ENCODE peak calls at places on chromosomes 11 and 22, in eight cellular contexts. One of them, this sample, is unnamed.

GRCh38 chr11:93849751-93850584 is 450 bp downstream of the VSTM5 start:
- ATAC-seq in Panc1: peak; percentile 80
- ATAC-seq in lower lobe of right lung: peak; percentile 76
- ATAC-seq in naive thymus-derived CD8-positive, alpha-beta T cell: no peak
- ATAC-seq in CD4-positive, alpha-beta T cell: no peak
- ATAC-seq in activated CD8-positive, alpha-beta memory T cell treated with anti-CD3 and anti-CD28 coated beads, Interleukin-2, amount 10 ng/mL, durations not matched to agents 7 days and 5 days: no peak
- ATAC-seq in stimulated activated naive CD8-positive, alpha-beta T cell treated with anti-CD3 and anti-CD28 coated beads, Interleukin-15, amount 100 ng/mL, for 72 hours: peak; percentile 62
- ATAC-seq in CD8-positive, alpha-beta T cell: no peak
- ATAC-seq in this sample: peak; percentile 67

GRCh38 chr11:17333799-17334586 is 17.6 kb upstream of the NCR3LG1 start:
- ATAC-seq in Panc1: no peak
- ATAC-seq in lower lobe of right lung: no peak
- ATAC-seq in naive thymus-derived CD8-positive, alpha-beta T cell: peak; percentile 98
- ATAC-seq in CD4-positive, alpha-beta T cell: peak; percentile 80
- ATAC-seq in activated CD8-positive, alpha-beta memory T cell treated with anti-CD3 and anti-CD28 coated beads, Interleukin-2, amount 10 ng/mL, durations not matched to agents 7 days and 5 days: no peak
- ATAC-seq in stimulated activated naive CD8-positive, alpha-beta T cell treated with anti-CD3 and anti-CD28 coated beads, Interleukin-15, amount 100 ng/mL, for 72 hours: no peak
- ATAC-seq in CD8-positive, alpha-beta T cell: peak; percentile 95
- ATAC-seq in this sample: no peak

GRCh38 chr11:42161886-42162285 is 702.4 kb upstream of the LRRC4C start:
- ATAC-seq in Panc1: no peak
- ATAC-seq in lower lobe of right lung: no peak
- ATAC-seq in naive thymus-derived CD8-positive, alpha-beta T cell: no peak
- ATAC-seq in CD4-positive, alpha-beta T cell: no peak
- ATAC-seq in activated CD8-positive, alpha-beta memory T cell treated with anti-CD3 and anti-CD28 coated beads, Interleukin-2, amount 10 ng/mL, durations not matched to agents 7 days and 5 days: no peak
- ATAC-seq in stimulated activated naive CD8-positive, alpha-beta T cell treated with anti-CD3 and anti-CD28 coated beads, Interleukin-15, amount 100 ng/mL, for 72 hours: no peak
- ATAC-seq in CD8-positive, alpha-beta T cell: no peak
- ATAC-seq in this sample: no peak

GRCh38 chr22:36258750-36259619 is 6.1 kb downstream of the APOL1 start:
- ATAC-seq in Panc1: no peak
- ATAC-seq in lower lobe of right lung: peak; percentile 64
- ATAC-seq in naive thymus-derived CD8-positive, alpha-beta T cell: peak; percentile 54
- ATAC-seq in CD4-positive, alpha-beta T cell: peak; percentile 43
- ATAC-seq in activated CD8-positive, alpha-beta memory T cell treated with anti-CD3 and anti-CD28 coated beads, Interleukin-2, amount 10 ng/mL, durations not matched to agents 7 days and 5 days: peak; percentile 56
- ATAC-seq in stimulated activated naive CD8-positive, alpha-beta T cell treated with anti-CD3 and anti-CD28 coated beads, Interleukin-15, amount 100 ng/mL, for 72 hours: peak; percentile 95
- ATAC-seq in CD8-positive, alpha-beta T cell: peak; percentile 26
- ATAC-seq in this sample: no peak

GRCh38 chr11:130905512-130905911 is 10.8 kb downstream of the SNX19 start:
- ATAC-seq in Panc1: no peak
- ATAC-seq in lower lobe of right lung: no peak
- ATAC-seq in naive thymus-derived CD8-positive, alpha-beta T cell: no peak
- ATAC-seq in CD4-positive, alpha-beta T cell: no peak
- ATAC-seq in activated CD8-positive, alpha-beta memory T cell treated with anti-CD3 and anti-CD28 coated beads, Interleukin-2, amount 10 ng/mL, durations not matched to agents 7 days and 5 days: no peak
- ATAC-seq in stimulated activated naive CD8-positive, alpha-beta T cell treated with anti-CD3 and anti-CD28 coated beads, Interleukin-15, amount 100 ng/mL, for 72 hours: no peak
- ATAC-seq in CD8-positive, alpha-beta T cell: no peak
- ATAC-seq in this sample: no peak

GRCh38 chr22:18070556-18071306 is 7.1 kb upstream of the PEX26 start:
- ATAC-seq in Panc1: no peak
- ATAC-seq in lower lobe of right lung: no peak
- ATAC-seq in naive thymus-derived CD8-positive, alpha-beta T cell: no peak
- ATAC-seq in CD4-positive, alpha-beta T cell: no peak
- ATAC-seq in activated CD8-positive, alpha-beta memory T cell treated with anti-CD3 and anti-CD28 coated beads, Interleukin-2, amount 10 ng/mL, durations not matched to agents 7 days and 5 days: no peak
- ATAC-seq in stimulated activated naive CD8-positive, alpha-beta T cell treated with anti-CD3 and anti-CD28 coated beads, Interleukin-15, amount 100 ng/mL, for 72 hours: no peak
- ATAC-seq in CD8-positive, alpha-beta T cell: no peak
- ATAC-seq in this sample: peak; percentile 89

GRCh38 chr11:74085542-74085892 is 76.6 kb upstream of the UCP3 start:
- ATAC-seq in Panc1: no peak
- ATAC-seq in lower lobe of right lung: no peak
- ATAC-seq in naive thymus-derived CD8-positive, alpha-beta T cell: no peak
- ATAC-seq in CD4-positive, alpha-beta T cell: no peak
- ATAC-seq in activated CD8-positive, alpha-beta memory T cell treated with anti-CD3 and anti-CD28 coated beads, Interleukin-2, amount 10 ng/mL, durations not matched to agents 7 days and 5 days: no peak
- ATAC-seq in stimulated activated naive CD8-positive, alpha-beta T cell treated with anti-CD3 and anti-CD28 coated beads, Interleukin-15, amount 100 ng/mL, for 72 hours: no peak
- ATAC-seq in CD8-positive, alpha-beta T cell: no peak
- ATAC-seq in this sample: no peak

GRCh38 chr11:124757320-124757719 is 4.8 kb downstream of the ESAM start:
- ATAC-seq in Panc1: no peak
- ATAC-seq in lower lobe of right lung: no peak
- ATAC-seq in naive thymus-derived CD8-positive, alpha-beta T cell: no peak
- ATAC-seq in CD4-positive, alpha-beta T cell: no peak
- ATAC-seq in activated CD8-positive, alpha-beta memory T cell treated with anti-CD3 and anti-CD28 coated beads, Interleukin-2, amount 10 ng/mL, durations not matched to agents 7 days and 5 days: no peak
- ATAC-seq in stimulated activated naive CD8-positive, alpha-beta T cell treated with anti-CD3 and anti-CD28 coated beads, Interleukin-15, amount 100 ng/mL, for 72 hours: no peak
- ATAC-seq in CD8-positive, alpha-beta T cell: no peak
- ATAC-seq in this sample: no peak

GRCh38 chr11:856397-856796 is 13.7 kb downstream of the TSPAN4 start:
- ATAC-seq in Panc1: no peak
- ATAC-seq in lower lobe of right lung: no peak
- ATAC-seq in naive thymus-derived CD8-positive, alpha-beta T cell: no peak
- ATAC-seq in CD4-positive, alpha-beta T cell: no peak
- ATAC-seq in activated CD8-positive, alpha-beta memory T cell treated with anti-CD3 and anti-CD28 coated beads, Interleukin-2, amount 10 ng/mL, durations not matched to agents 7 days and 5 days: no peak
- ATAC-seq in stimulated activated naive CD8-positive, alpha-beta T cell treated with anti-CD3 and anti-CD28 coated beads, Interleukin-15, amount 100 ng/mL, for 72 hours: no peak
- ATAC-seq in CD8-positive, alpha-beta T cell: no peak
- ATAC-seq in this sample: no peak

GRCh38 chr11:94656968-94657367 is 89.8 kb downstream of the PIWIL4 start:
- ATAC-seq in Panc1: no peak
- ATAC-seq in lower lobe of right lung: peak; percentile 7
- ATAC-seq in naive thymus-derived CD8-positive, alpha-beta T cell: no peak
- ATAC-seq in CD4-positive, alpha-beta T cell: no peak
- ATAC-seq in activated CD8-positive, alpha-beta memory T cell treated with anti-CD3 and anti-CD28 coated beads, Interleukin-2, amount 10 ng/mL, durations not matched to agents 7 days and 5 days: no peak
- ATAC-seq in stimulated activated naive CD8-positive, alpha-beta T cell treated with anti-CD3 and anti-CD28 coated beads, Interleukin-15, amount 100 ng/mL, for 72 hours: no peak
- ATAC-seq in CD8-positive, alpha-beta T cell: no peak
- ATAC-seq in this sample: no peak

GRCh38 chr11:68439355-68440065 is 21.0 kb upstream of the PPP6R3 start:
- ATAC-seq in Panc1: no peak
- ATAC-seq in lower lobe of right lung: peak; percentile 16
- ATAC-seq in naive thymus-derived CD8-positive, alpha-beta T cell: no peak
- ATAC-seq in CD4-positive, alpha-beta T cell: no peak
- ATAC-seq in activated CD8-positive, alpha-beta memory T cell treated with anti-CD3 and anti-CD28 coated beads, Interleukin-2, amount 10 ng/mL, durations not matched to agents 7 days and 5 days: no peak
- ATAC-seq in stimulated activated naive CD8-positive, alpha-beta T cell treated with anti-CD3 and anti-CD28 coated beads, Interleukin-15, amount 100 ng/mL, for 72 hours: no peak
- ATAC-seq in CD8-positive, alpha-beta T cell: no peak
- ATAC-seq in this sample: no peak

GRCh38 chr11:12693075-12693473 is 18.9 kb downstream of the TEAD1 start:
- ATAC-seq in Panc1: peak; percentile 29
- ATAC-seq in lower lobe of right lung: no peak
- ATAC-seq in naive thymus-derived CD8-positive, alpha-beta T cell: no peak
- ATAC-seq in CD4-positive, alpha-beta T cell: no peak
- ATAC-seq in activated CD8-positive, alpha-beta memory T cell treated with anti-CD3 and anti-CD28 coated beads, Interleukin-2, amount 10 ng/mL, durations not matched to agents 7 days and 5 days: no peak
- ATAC-seq in stimulated activated naive CD8-positive, alpha-beta T cell treated with anti-CD3 and anti-CD28 coated beads, Interleukin-15, amount 100 ng/mL, for 72 hours: no peak
- ATAC-seq in CD8-positive, alpha-beta T cell: no peak
- ATAC-seq in this sample: no peak

GRCh38 chr22:38967451-38968450 is 10.3 kb downstream of the APOBEC3A start:
- ATAC-seq in Panc1: no peak
- ATAC-seq in lower lobe of right lung: peak; percentile 73
- ATAC-seq in naive thymus-derived CD8-positive, alpha-beta T cell: no peak
- ATAC-seq in CD4-positive, alpha-beta T cell: no peak
- ATAC-seq in activated CD8-positive, alpha-beta memory T cell treated with anti-CD3 and anti-CD28 coated beads, Interleukin-2, amount 10 ng/mL, durations not matched to agents 7 days and 5 days: peak; percentile 25
- ATAC-seq in stimulated activated naive CD8-positive, alpha-beta T cell treated with anti-CD3 and anti-CD28 coated beads, Interleukin-15, amount 100 ng/mL, for 72 hours: no peak
- ATAC-seq in CD8-positive, alpha-beta T cell: no peak
- ATAC-seq in this sample: no peak

GRCh38 chr22:17512960-17513359 is 50.3 kb upstream of the SLC25A18 start:
- ATAC-seq in Panc1: no peak
- ATAC-seq in lower lobe of right lung: no peak
- ATAC-seq in naive thymus-derived CD8-positive, alpha-beta T cell: no peak
- ATAC-seq in CD4-positive, alpha-beta T cell: no peak
- ATAC-seq in activated CD8-positive, alpha-beta memory T cell treated with anti-CD3 and anti-CD28 coated beads, Interleukin-2, amount 10 ng/mL, durations not matched to agents 7 days and 5 days: no peak
- ATAC-seq in stimulated activated naive CD8-positive, alpha-beta T cell treated with anti-CD3 and anti-CD28 coated beads, Interleukin-15, amount 100 ng/mL, for 72 hours: no peak
- ATAC-seq in CD8-positive, alpha-beta T cell: no peak
- ATAC-seq in this sample: no peak

GRCh38 chr11:26761382-26761781 is 39.5 kb upstream of the SLC5A12 start:
- ATAC-seq in Panc1: no peak
- ATAC-seq in lower lobe of right lung: no peak
- ATAC-seq in naive thymus-derived CD8-positive, alpha-beta T cell: no peak
- ATAC-seq in CD4-positive, alpha-beta T cell: no peak
- ATAC-seq in activated CD8-positive, alpha-beta memory T cell treated with anti-CD3 and anti-CD28 coated beads, Interleukin-2, amount 10 ng/mL, durations not matched to agents 7 days and 5 days: no peak
- ATAC-seq in stimulated activated naive CD8-positive, alpha-beta T cell treated with anti-CD3 and anti-CD28 coated beads, Interleukin-15, amount 100 ng/mL, for 72 hours: no peak
- ATAC-seq in CD8-positive, alpha-beta T cell: no peak
- ATAC-seq in this sample: peak; percentile 88

GRCh38 chr22:42912049-42912448 is 55.0 kb upstream of the ARFGAP3 start:
- ATAC-seq in Panc1: no peak
- ATAC-seq in lower lobe of right lung: no peak
- ATAC-seq in naive thymus-derived CD8-positive, alpha-beta T cell: no peak
- ATAC-seq in CD4-positive, alpha-beta T cell: no peak
- ATAC-seq in activated CD8-positive, alpha-beta memory T cell treated with anti-CD3 and anti-CD28 coated beads, Interleukin-2, amount 10 ng/mL, durations not matched to agents 7 days and 5 days: no peak
- ATAC-seq in stimulated activated naive CD8-positive, alpha-beta T cell treated with anti-CD3 and anti-CD28 coated beads, Interleukin-15, amount 100 ng/mL, for 72 hours: no peak
- ATAC-seq in CD8-positive, alpha-beta T cell: no peak
- ATAC-seq in this sample: no peak

GRCh38 chr11:105811242-105811641 is 201.4 kb downstream of the GRIA4 start:
- ATAC-seq in Panc1: no peak
- ATAC-seq in lower lobe of right lung: no peak
- ATAC-seq in naive thymus-derived CD8-positive, alpha-beta T cell: no peak
- ATAC-seq in CD4-positive, alpha-beta T cell: no peak
- ATAC-seq in activated CD8-positive, alpha-beta memory T cell treated with anti-CD3 and anti-CD28 coated beads, Interleukin-2, amount 10 ng/mL, durations not matched to agents 7 days and 5 days: no peak
- ATAC-seq in stimulated activated naive CD8-positive, alpha-beta T cell treated with anti-CD3 and anti-CD28 coated beads, Interleukin-15, amount 100 ng/mL, for 72 hours: no peak
- ATAC-seq in CD8-positive, alpha-beta T cell: no peak
- ATAC-seq in this sample: no peak

GRCh38 chr11:23723861-23724260 is 773.0 kb upstream of the LUZP2 start:
- ATAC-seq in Panc1: no peak
- ATAC-seq in lower lobe of right lung: no peak
- ATAC-seq in naive thymus-derived CD8-positive, alpha-beta T cell: no peak
- ATAC-seq in CD4-positive, alpha-beta T cell: no peak
- ATAC-seq in activated CD8-positive, alpha-beta memory T cell treated with anti-CD3 and anti-CD28 coated beads, Interleukin-2, amount 10 ng/mL, durations not matched to agents 7 days and 5 days: no peak
- ATAC-seq in stimulated activated naive CD8-positive, alpha-beta T cell treated with anti-CD3 and anti-CD28 coated beads, Interleukin-15, amount 100 ng/mL, for 72 hours: no peak
- ATAC-seq in CD8-positive, alpha-beta T cell: no peak
- ATAC-seq in this sample: no peak

GRCh38 chr11:10696797-10697620 is 3.5 kb upstream of the IRAG1 start:
- ATAC-seq in Panc1: no peak
- ATAC-seq in lower lobe of right lung: no peak
- ATAC-seq in naive thymus-derived CD8-positive, alpha-beta T cell: no peak
- ATAC-seq in CD4-positive, alpha-beta T cell: no peak
- ATAC-seq in activated CD8-positive, alpha-beta memory T cell treated with anti-CD3 and anti-CD28 coated beads, Interleukin-2, amount 10 ng/mL, durations not matched to agents 7 days and 5 days: no peak
- ATAC-seq in stimulated activated naive CD8-positive, alpha-beta T cell treated with anti-CD3 and anti-CD28 coated beads, Interleukin-15, amount 100 ng/mL, for 72 hours: no peak
- ATAC-seq in CD8-positive, alpha-beta T cell: no peak
- ATAC-seq in this sample: no peak

GRCh38 chr11:118060879-118061278 is 16.0 kb upstream of the TMPRSS4 start:
- ATAC-seq in Panc1: no peak
- ATAC-seq in lower lobe of right lung: no peak
- ATAC-seq in naive thymus-derived CD8-positive, alpha-beta T cell: no peak
- ATAC-seq in CD4-positive, alpha-beta T cell: no peak
- ATAC-seq in activated CD8-positive, alpha-beta memory T cell treated with anti-CD3 and anti-CD28 coated beads, Interleukin-2, amount 10 ng/mL, durations not matched to agents 7 days and 5 days: peak; percentile 36
- ATAC-seq in stimulated activated naive CD8-positive, alpha-beta T cell treated with anti-CD3 and anti-CD28 coated beads, Interleukin-15, amount 100 ng/mL, for 72 hours: no peak
- ATAC-seq in CD8-positive, alpha-beta T cell: no peak
- ATAC-seq in this sample: peak; percentile 57

GRCh38 chr22:22865311-22866072 is 22.1 kb upstream of the IGLL5 start:
- ATAC-seq in Panc1: no peak
- ATAC-seq in lower lobe of right lung: no peak
- ATAC-seq in naive thymus-derived CD8-positive, alpha-beta T cell: peak; percentile 91
- ATAC-seq in CD4-positive, alpha-beta T cell: peak; percentile 86
- ATAC-seq in activated CD8-positive, alpha-beta memory T cell treated with anti-CD3 and anti-CD28 coated beads, Interleukin-2, amount 10 ng/mL, durations not matched to agents 7 days and 5 days: peak; percentile 81
- ATAC-seq in stimulated activated naive CD8-positive, alpha-beta T cell treated with anti-CD3 and anti-CD28 coated beads, Interleukin-15, amount 100 ng/mL, for 72 hours: peak; percentile 87
- ATAC-seq in CD8-positive, alpha-beta T cell: peak; percentile 73
- ATAC-seq in this sample: no peak

GRCh38 chr11:35792148-35792845 is 129.7 kb downstream of the TRIM44 start:
- ATAC-seq in Panc1: no peak
- ATAC-seq in lower lobe of right lung: no peak
- ATAC-seq in naive thymus-derived CD8-positive, alpha-beta T cell: no peak
- ATAC-seq in CD4-positive, alpha-beta T cell: no peak
- ATAC-seq in activated CD8-positive, alpha-beta memory T cell treated with anti-CD3 and anti-CD28 coated beads, Interleukin-2, amount 10 ng/mL, durations not matched to agents 7 days and 5 days: no peak
- ATAC-seq in stimulated activated naive CD8-positive, alpha-beta T cell treated with anti-CD3 and anti-CD28 coated beads, Interleukin-15, amount 100 ng/mL, for 72 hours: no peak
- ATAC-seq in CD8-positive, alpha-beta T cell: no peak
- ATAC-seq in this sample: no peak

GRCh38 chr11:92136792-92137191 is 87.8 kb upstream of the FAT3 start:
- ATAC-seq in Panc1: no peak
- ATAC-seq in lower lobe of right lung: no peak
- ATAC-seq in naive thymus-derived CD8-positive, alpha-beta T cell: no peak
- ATAC-seq in CD4-positive, alpha-beta T cell: no peak
- ATAC-seq in activated CD8-positive, alpha-beta memory T cell treated with anti-CD3 and anti-CD28 coated beads, Interleukin-2, amount 10 ng/mL, durations not matched to agents 7 days and 5 days: no peak
- ATAC-seq in stimulated activated naive CD8-positive, alpha-beta T cell treated with anti-CD3 and anti-CD28 coated beads, Interleukin-15, amount 100 ng/mL, for 72 hours: no peak
- ATAC-seq in CD8-positive, alpha-beta T cell: no peak
- ATAC-seq in this sample: no peak

GRCh38 chr11:8720868-8721739 is 38.5 kb downstream of the RPL27A start:
- ATAC-seq in Panc1: no peak
- ATAC-seq in lower lobe of right lung: peak; percentile 74
- ATAC-seq in naive thymus-derived CD8-positive, alpha-beta T cell: no peak
- ATAC-seq in CD4-positive, alpha-beta T cell: no peak
- ATAC-seq in activated CD8-positive, alpha-beta memory T cell treated with anti-CD3 and anti-CD28 coated beads, Interleukin-2, amount 10 ng/mL, durations not matched to agents 7 days and 5 days: no peak
- ATAC-seq in stimulated activated naive CD8-positive, alpha-beta T cell treated with anti-CD3 and anti-CD28 coated beads, Interleukin-15, amount 100 ng/mL, for 72 hours: no peak
- ATAC-seq in CD8-positive, alpha-beta T cell: no peak
- ATAC-seq in this sample: peak; percentile 80

GRCh38 chr22:50672041-50672440 is 582 bp upstream of the SHANK3 start:
- ATAC-seq in Panc1: no peak
- ATAC-seq in lower lobe of right lung: peak; percentile 1
- ATAC-seq in naive thymus-derived CD8-positive, alpha-beta T cell: no peak
- ATAC-seq in CD4-positive, alpha-beta T cell: no peak
- ATAC-seq in activated CD8-positive, alpha-beta memory T cell treated with anti-CD3 and anti-CD28 coated beads, Interleukin-2, amount 10 ng/mL, durations not matched to agents 7 days and 5 days: no peak
- ATAC-seq in stimulated activated naive CD8-positive, alpha-beta T cell treated with anti-CD3 and anti-CD28 coated beads, Interleukin-15, amount 100 ng/mL, for 72 hours: no peak
- ATAC-seq in CD8-positive, alpha-beta T cell: no peak
- ATAC-seq in this sample: no peak

GRCh38 chr22:22935546-22936157 is 48.0 kb downstream of the IGLL5 start:
- ATAC-seq in Panc1: no peak
- ATAC-seq in lower lobe of right lung: no peak
- ATAC-seq in naive thymus-derived CD8-positive, alpha-beta T cell: peak; percentile 76
- ATAC-seq in CD4-positive, alpha-beta T cell: no peak
- ATAC-seq in activated CD8-positive, alpha-beta memory T cell treated with anti-CD3 and anti-CD28 coated beads, Interleukin-2, amount 10 ng/mL, durations not matched to agents 7 days and 5 days: peak; percentile 31
- ATAC-seq in stimulated activated naive CD8-positive, alpha-beta T cell treated with anti-CD3 and anti-CD28 coated beads, Interleukin-15, amount 100 ng/mL, for 72 hours: peak; percentile 69
- ATAC-seq in CD8-positive, alpha-beta T cell: peak; percentile 23
- ATAC-seq in this sample: peak; percentile 67

GRCh38 chr11:92911478-92911877 is 58.0 kb upstream of the MTNR1B start:
- ATAC-seq in Panc1: no peak
- ATAC-seq in lower lobe of right lung: no peak
- ATAC-seq in naive thymus-derived CD8-positive, alpha-beta T cell: no peak
- ATAC-seq in CD4-positive, alpha-beta T cell: no peak
- ATAC-seq in activated CD8-positive, alpha-beta memory T cell treated with anti-CD3 and anti-CD28 coated beads, Interleukin-2, amount 10 ng/mL, durations not matched to agents 7 days and 5 days: no peak
- ATAC-seq in stimulated activated naive CD8-positive, alpha-beta T cell treated with anti-CD3 and anti-CD28 coated beads, Interleukin-15, amount 100 ng/mL, for 72 hours: no peak
- ATAC-seq in CD8-positive, alpha-beta T cell: no peak
- ATAC-seq in this sample: no peak

GRCh38 chr22:45212992-45213751 is 27.5 kb downstream of the KIAA0930 start:
- ATAC-seq in Panc1: peak; percentile 53
- ATAC-seq in lower lobe of right lung: peak; percentile 67
- ATAC-seq in naive thymus-derived CD8-positive, alpha-beta T cell: no peak
- ATAC-seq in CD4-positive, alpha-beta T cell: no peak
- ATAC-seq in activated CD8-positive, alpha-beta memory T cell treated with anti-CD3 and anti-CD28 coated beads, Interleukin-2, amount 10 ng/mL, durations not matched to agents 7 days and 5 days: no peak
- ATAC-seq in stimulated activated naive CD8-positive, alpha-beta T cell treated with anti-CD3 and anti-CD28 coated beads, Interleukin-15, amount 100 ng/mL, for 72 hours: no peak
- ATAC-seq in CD8-positive, alpha-beta T cell: no peak
- ATAC-seq in this sample: no peak

GRCh38 chr22:46129390-46130041 is 20.8 kb upstream of the PPARA start:
- ATAC-seq in Panc1: no peak
- ATAC-seq in lower lobe of right lung: peak; percentile 64
- ATAC-seq in naive thymus-derived CD8-positive, alpha-beta T cell: no peak
- ATAC-seq in CD4-positive, alpha-beta T cell: no peak
- ATAC-seq in activated CD8-positive, alpha-beta memory T cell treated with anti-CD3 and anti-CD28 coated beads, Interleukin-2, amount 10 ng/mL, durations not matched to agents 7 days and 5 days: no peak
- ATAC-seq in stimulated activated naive CD8-positive, alpha-beta T cell treated with anti-CD3 and anti-CD28 coated beads, Interleukin-15, amount 100 ng/mL, for 72 hours: no peak
- ATAC-seq in CD8-positive, alpha-beta T cell: no peak
- ATAC-seq in this sample: no peak

GRCh38 chr11:75155570-75156422 is 4.9 kb downstream of the SLCO2B1 start:
- ATAC-seq in Panc1: no peak
- ATAC-seq in lower lobe of right lung: no peak
- ATAC-seq in naive thymus-derived CD8-positive, alpha-beta T cell: no peak
- ATAC-seq in CD4-positive, alpha-beta T cell: no peak
- ATAC-seq in activated CD8-positive, alpha-beta memory T cell treated with anti-CD3 and anti-CD28 coated beads, Interleukin-2, amount 10 ng/mL, durations not matched to agents 7 days and 5 days: no peak
- ATAC-seq in stimulated activated naive CD8-positive, alpha-beta T cell treated with anti-CD3 and anti-CD28 coated beads, Interleukin-15, amount 100 ng/mL, for 72 hours: no peak
- ATAC-seq in CD8-positive, alpha-beta T cell: no peak
- ATAC-seq in this sample: no peak

GRCh38 chr22:32465661-32466060 is 1.4 kb upstream of the BPIFC start:
- ATAC-seq in Panc1: no peak
- ATAC-seq in lower lobe of right lung: no peak
- ATAC-seq in naive thymus-derived CD8-positive, alpha-beta T cell: no peak
- ATAC-seq in CD4-positive, alpha-beta T cell: no peak
- ATAC-seq in activated CD8-positive, alpha-beta memory T cell treated with anti-CD3 and anti-CD28 coated beads, Interleukin-2, amount 10 ng/mL, durations not matched to agents 7 days and 5 days: no peak
- ATAC-seq in stimulated activated naive CD8-positive, alpha-beta T cell treated with anti-CD3 and anti-CD28 coated beads, Interleukin-15, amount 100 ng/mL, for 72 hours: no peak
- ATAC-seq in CD8-positive, alpha-beta T cell: no peak
- ATAC-seq in this sample: no peak

GRCh38 chr11:82873919-82874333 is 26.3 kb downstream of the PRCP start:
- ATAC-seq in Panc1: no peak
- ATAC-seq in lower lobe of right lung: no peak
- ATAC-seq in naive thymus-derived CD8-positive, alpha-beta T cell: no peak
- ATAC-seq in CD4-positive, alpha-beta T cell: peak; percentile 59
- ATAC-seq in activated CD8-positive, alpha-beta memory T cell treated with anti-CD3 and anti-CD28 coated beads, Interleukin-2, amount 10 ng/mL, durations not matched to agents 7 days and 5 days: no peak
- ATAC-seq in stimulated activated naive CD8-positive, alpha-beta T cell treated with anti-CD3 and anti-CD28 coated beads, Interleukin-15, amount 100 ng/mL, for 72 hours: no peak
- ATAC-seq in CD8-positive, alpha-beta T cell: no peak
- ATAC-seq in this sample: no peak

GRCh38 chr11:63369971-63370588 is 495 bp downstream of the SLC22A9 start:
- ATAC-seq in Panc1: no peak
- ATAC-seq in lower lobe of right lung: no peak
- ATAC-seq in naive thymus-derived CD8-positive, alpha-beta T cell: no peak
- ATAC-seq in CD4-positive, alpha-beta T cell: no peak
- ATAC-seq in activated CD8-positive, alpha-beta memory T cell treated with anti-CD3 and anti-CD28 coated beads, Interleukin-2, amount 10 ng/mL, durations not matched to agents 7 days and 5 days: no peak
- ATAC-seq in stimulated activated naive CD8-positive, alpha-beta T cell treated with anti-CD3 and anti-CD28 coated beads, Interleukin-15, amount 100 ng/mL, for 72 hours: no peak
- ATAC-seq in CD8-positive, alpha-beta T cell: no peak
- ATAC-seq in this sample: no peak

GRCh38 chr11:64372802-64373597 is 14.0 kb downstream of the RPS6KA4 start:
- ATAC-seq in Panc1: peak; percentile 90
- ATAC-seq in lower lobe of right lung: peak; percentile 16
- ATAC-seq in naive thymus-derived CD8-positive, alpha-beta T cell: no peak
- ATAC-seq in CD4-positive, alpha-beta T cell: no peak
- ATAC-seq in activated CD8-positive, alpha-beta memory T cell treated with anti-CD3 and anti-CD28 coated beads, Interleukin-2, amount 10 ng/mL, durations not matched to agents 7 days and 5 days: peak; percentile 23
- ATAC-seq in stimulated activated naive CD8-positive, alpha-beta T cell treated with anti-CD3 and anti-CD28 coated beads, Interleukin-15, amount 100 ng/mL, for 72 hours: peak; percentile 27
- ATAC-seq in CD8-positive, alpha-beta T cell: no peak
- ATAC-seq in this sample: peak; percentile 30